ENCODE peak calls at places on chromosomes 11 and 22, in five cellular contexts. S, T, U, F and D are unnamed samples.

GRCh38 chr11:103354656-103355055 is 245.4 kb downstream of the DYNC2H1 start:
- DNase-seq in S (no peak), T (no peak), U (no peak), F (no peak), D (no peak)

GRCh38 chr11:31375866-31376265 is 6.2 kb downstream of the DNAJC24 start:
- DNase-seq in S (no peak), T (no peak), U (no peak), F (no peak), D (no peak)

GRCh38 chr11:57071829-57072228 is 83.1 kb downstream of the OR5AK2 start:
- DNase-seq in S (no peak), T (no peak), U (no peak), F (no peak), D (no peak)

GRCh38 chr11:3954448-3955298 is 99.2 kb downstream of the STIM1 start:
- DNase-seq in S (no peak), T (no peak), U (no peak), F (no peak), D (no peak)

GRCh38 chr11:108584973-108585372 is 8.6 kb downstream of the EXPH5 start:
- DNase-seq in S (no peak), T (no peak), U (no peak), F (no peak), D (no peak)

GRCh38 chr11:113255096-113255495 is 59.3 kb upstream of the TTC12 start:
- DNase-seq in S (no peak), T (no peak), U (no peak), F (no peak), D (no peak)

GRCh38 chr11:133903875-133904817 is 52.6 kb downstream of the IGSF9B start:
- DNase-seq in S (no peak), T (no peak), U (no peak), F (no peak), D (peak)

GRCh38 chr11:19344661-19345518 is 104.1 kb upstream of the E2F8 start:
- DNase-seq in S (no peak), T (no peak), U (peak), F (peak), D (peak)

GRCh38 chr22:34111210-34111824 is 191.0 kb upstream of the LARGE1 start:
- DNase-seq in S (no peak), T (peak), U (peak), F (peak), D (peak)

GRCh38 chr11:68206211-68206610 is 6.9 kb downstream of the KMT5B start:
- DNase-seq in S (no peak), T (no peak), U (no peak), F (peak), D (no peak)

GRCh38 chr22:50262460-50262911 is 1.0 kb upstream of the MAPK12 start:
- DNase-seq in S (no peak), T (no peak), U (no peak), F (no peak), D (no peak)

GRCh38 chr11:86955674-86956522 is 703 bp upstream of the FZD4 start:
- DNase-seq in S (no peak), T (peak), U (peak), F (peak), D (peak)